ENCODE peak calls at places on chromosomes 11 and 22, in seven cellular contexts. V is MM.1S, H is GM23338, A is HCT116, M is SK-N-MC, E is HepG2, S is hepatocyte. Z is an unnamed sample.

GRCh38 chr11:109033627-109034340 is 368.9 kb downstream of the DDX10 start:
- DNase-seq in V (no peak), H (no peak), A (no peak), M (no peak), E (no peak), S (no peak), Z (peak)

GRCh38 chr22:29011200-29011867 is 50.3 kb downstream of the C22orf31 start:
- DNase-seq in V (no peak), H (peak), A (no peak), M (no peak), E (no peak), S (no peak), Z (no peak)

GRCh38 chr11:103988595-103988969 is 47.9 kb upstream of the DDI1 start:
- DNase-seq in V (no peak), H (no peak), A (no peak), M (no peak), E (no peak), S (no peak), Z (peak)

GRCh38 chr11:86218125-86219081 is 26.1 kb upstream of the EED start:
- DNase-seq in V (peak), H (peak), A (peak), M (peak), E (peak), S (peak), Z (peak)

GRCh38 chr11:71250512-71251158 is 1.7 kb downstream of the SHANK2 start:
- DNase-seq in V (no peak), H (peak), A (no peak), M (no peak), E (no peak), S (no peak), Z (no peak)

GRCh38 chr11:10629431-10630002 is 61.1 kb upstream of the LYVE1 start:
- DNase-seq in V (no peak), H (no peak), A (no peak), M (no peak), E (no peak), S (no peak), Z (no peak)

GRCh38 chr11:68461284-68461861 is 821 bp downstream of the PPP6R3 start:
- DNase-seq in V (peak), H (peak), A (no peak), M (no peak), E (no peak), S (no peak), Z (peak)

GRCh38 chr11:12410006-12410728 is 32.8 kb downstream of the PARVA start:
- DNase-seq in V (no peak), H (peak), A (no peak), M (no peak), E (no peak), S (no peak), Z (peak)

GRCh38 chr11:19866037-19866436 is 153.4 kb downstream of the NAV2 start:
- DNase-seq in V (no peak), H (no peak), A (no peak), M (no peak), E (no peak), S (no peak), Z (no peak)

DNA sequence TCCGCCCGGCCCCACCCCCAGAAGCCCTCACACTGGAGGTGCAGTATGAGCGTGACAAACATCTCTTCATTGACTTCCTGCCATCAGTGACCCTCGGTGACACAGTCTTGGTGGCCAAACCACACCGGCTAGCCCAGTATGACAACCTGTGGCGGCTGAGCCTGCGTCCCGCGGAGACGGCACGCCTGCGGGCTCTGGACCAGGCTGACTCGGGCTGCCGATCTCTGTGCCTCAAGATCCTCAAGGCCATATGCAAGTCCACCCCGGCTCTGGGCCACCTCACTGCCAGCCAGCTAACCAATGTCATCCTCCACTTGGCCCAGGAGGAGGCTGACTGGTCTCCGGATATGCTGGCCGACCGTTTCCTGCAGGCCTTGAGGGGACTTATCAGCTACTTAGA is 6.6 kb upstream of the ATF4 start:
- DNase-seq in V (no peak), H (no peak), A (no peak), M (no peak), E (no peak), S (no peak), Z (no peak)
- TF ChIP-seq EZH2 in V (no peak), H (no peak), A (no peak), M (no peak), E (no peak), S (no peak), Z (no peak)

DNA sequence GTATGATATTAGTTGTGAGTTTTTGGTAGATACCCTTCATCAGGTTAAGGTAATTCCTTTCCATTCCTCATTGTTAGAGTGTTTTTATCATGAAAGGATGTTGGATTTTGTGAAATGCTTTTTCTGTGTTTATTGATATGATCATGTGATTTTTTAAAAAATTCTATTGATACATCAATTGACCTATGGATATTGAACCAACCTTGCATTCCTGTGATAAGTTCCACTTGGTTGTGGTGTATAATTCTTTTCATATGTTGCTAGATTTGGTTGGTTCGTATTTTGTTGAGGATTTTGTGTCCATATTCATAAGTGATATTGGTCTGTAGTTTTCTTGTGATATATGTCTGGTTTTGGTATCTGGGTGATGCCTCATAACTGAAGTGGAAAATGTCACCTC is 6.7 kb downstream of the ANKRD13D start:
- DNase-seq in V (no peak), H (no peak), A (no peak), M (no peak), E (no peak), S (no peak), Z (peak)
- TF ChIP-seq EZH2 in V (no peak), H (no peak), A (no peak), M (no peak), E (no peak), S (no peak), Z (no peak)

GRCh38 chr11:128549256-128549944 is 38.0 kb downstream of the ETS1 start:
- DNase-seq in V (no peak), H (peak), A (no peak), M (no peak), E (no peak), S (no peak), Z (peak)

GRCh38 chr11:128547946-128548654 is 39.3 kb downstream of the ETS1 start:
- DNase-seq in V (no peak), H (no peak), A (no peak), M (no peak), E (no peak), S (no peak), Z (no peak)

GRCh38 chr11:128550261-128550821 is 37.0 kb downstream of the ETS1 start:
- DNase-seq in V (no peak), H (no peak), A (no peak), M (no peak), E (no peak), S (no peak), Z (no peak)

GRCh38 chr11:128550967-128551522 is 36.3 kb downstream of the ETS1 start:
- DNase-seq in V (no peak), H (no peak), A (no peak), M (no peak), E (no peak), S (no peak), Z (no peak)

GRCh38 chr11:128548655-128549255 is 38.6 kb downstream of the ETS1 start:
- DNase-seq in V (no peak), H (peak), A (no peak), M (no peak), E (no peak), S (peak), Z (peak)
- TF ChIP-seq EZH2 in V (no peak), H (no peak), A (no peak), M (no peak), E (no peak), S (no peak), Z (no peak)

GRCh38 chr22:35538801-35539321 is 1.8 kb upstream of the RASD2 start:
- DNase-seq in V (peak), H (peak), A (peak), M (no peak), E (no peak), S (no peak), Z (no peak)

GRCh38 chr22:35539910-35540599 is 576 bp upstream of the RASD2 start:
- DNase-seq in V (peak), H (peak), A (no peak), M (no peak), E (no peak), S (peak), Z (peak)

GRCh38 chr22:35540600-35541253 is at the start of gene RASD2:
- DNase-seq in V (peak), H (peak), A (no peak), M (no peak), E (no peak), S (peak), Z (no peak)

GRCh38 chr22:35541254-35541748 is 670 bp downstream of the RASD2 start:
- DNase-seq in V (no peak), H (peak), A (no peak), M (no peak), E (no peak), S (peak), Z (no peak)

DNA sequence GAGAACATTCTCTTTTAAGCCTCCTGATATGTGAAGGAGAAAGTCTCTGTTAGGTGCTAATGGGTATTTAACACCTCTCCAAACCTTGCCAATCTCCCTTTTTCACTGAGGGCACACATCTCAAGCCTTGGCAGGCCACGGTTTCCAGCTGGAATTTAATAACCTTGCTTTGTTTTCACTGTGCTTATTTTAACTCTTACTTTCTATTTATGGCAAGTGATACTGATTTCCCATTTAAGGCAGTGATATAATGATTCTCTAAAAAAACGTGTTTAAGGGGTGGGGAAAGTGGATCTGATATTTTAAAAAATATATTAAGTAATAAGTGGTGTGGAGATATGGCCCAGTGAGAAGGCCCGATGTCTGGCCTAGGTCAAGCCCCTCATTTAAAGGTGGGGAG is 1.1 kb upstream of the RASD2 start:
- DNase-seq in V (no peak), H (no peak), A (no peak), M (no peak), E (no peak), S (no peak), Z (no peak)
- TF ChIP-seq EZH2 in V (no peak), H (no peak), A (no peak), M (no peak), E (no peak), S (no peak), Z (no peak)

DNA sequence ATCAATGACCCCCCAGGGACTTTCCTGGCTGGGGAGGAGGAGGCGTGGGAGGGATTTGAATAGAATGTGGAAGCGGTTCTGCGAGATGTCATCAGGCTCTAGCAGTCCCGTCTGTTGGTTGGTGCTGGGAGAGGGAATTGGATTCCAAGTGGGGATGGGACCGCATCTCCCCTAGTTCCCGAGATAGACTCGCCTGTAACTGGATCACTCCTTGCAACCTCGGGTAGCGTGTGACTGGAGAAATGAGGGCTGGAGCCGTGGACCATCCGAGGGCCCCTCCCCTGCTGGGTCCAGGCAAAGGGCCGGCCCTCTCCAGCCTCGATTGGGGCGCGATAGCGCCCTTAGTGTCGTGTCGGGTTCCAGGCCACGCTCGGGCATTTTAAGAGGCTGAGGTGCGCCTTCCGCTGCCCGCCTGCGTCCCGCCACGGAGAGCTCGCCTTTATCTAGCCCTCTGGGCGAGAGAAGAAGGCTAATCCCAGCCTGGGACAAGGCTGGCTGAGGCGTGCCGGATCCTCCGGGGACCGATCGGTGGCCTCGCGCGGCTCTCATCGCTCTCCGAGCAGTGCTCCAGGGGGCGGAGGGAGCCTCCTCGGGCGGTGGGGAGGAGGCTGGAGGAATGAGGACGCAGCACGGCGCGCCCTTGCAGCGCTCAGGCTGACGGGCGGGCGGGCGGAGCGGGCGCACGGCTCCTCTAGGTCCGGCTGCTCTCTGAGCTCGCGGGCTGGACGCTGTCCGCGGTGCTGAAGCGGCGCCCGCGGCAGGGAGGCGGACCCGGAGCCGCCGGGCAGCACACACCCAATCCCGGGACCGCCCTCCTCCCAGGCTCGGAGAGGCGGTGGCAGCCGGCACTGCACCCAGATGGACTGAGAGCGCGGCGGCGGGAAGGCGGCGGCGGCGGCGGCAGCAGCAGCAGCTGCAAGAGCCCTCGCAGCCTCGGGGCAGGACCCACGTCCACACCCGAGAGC is 107.8 kb downstream of the OSBP2 start:
- DNase-seq in V (peak), H (peak), A (peak), M (no peak), E (peak), S (peak), Z (peak)
- TF ChIP-seq EZH2 in V (no peak), H (no peak), A (no peak), M (no peak), E (no peak), S (peak), Z (no peak)

DNA sequence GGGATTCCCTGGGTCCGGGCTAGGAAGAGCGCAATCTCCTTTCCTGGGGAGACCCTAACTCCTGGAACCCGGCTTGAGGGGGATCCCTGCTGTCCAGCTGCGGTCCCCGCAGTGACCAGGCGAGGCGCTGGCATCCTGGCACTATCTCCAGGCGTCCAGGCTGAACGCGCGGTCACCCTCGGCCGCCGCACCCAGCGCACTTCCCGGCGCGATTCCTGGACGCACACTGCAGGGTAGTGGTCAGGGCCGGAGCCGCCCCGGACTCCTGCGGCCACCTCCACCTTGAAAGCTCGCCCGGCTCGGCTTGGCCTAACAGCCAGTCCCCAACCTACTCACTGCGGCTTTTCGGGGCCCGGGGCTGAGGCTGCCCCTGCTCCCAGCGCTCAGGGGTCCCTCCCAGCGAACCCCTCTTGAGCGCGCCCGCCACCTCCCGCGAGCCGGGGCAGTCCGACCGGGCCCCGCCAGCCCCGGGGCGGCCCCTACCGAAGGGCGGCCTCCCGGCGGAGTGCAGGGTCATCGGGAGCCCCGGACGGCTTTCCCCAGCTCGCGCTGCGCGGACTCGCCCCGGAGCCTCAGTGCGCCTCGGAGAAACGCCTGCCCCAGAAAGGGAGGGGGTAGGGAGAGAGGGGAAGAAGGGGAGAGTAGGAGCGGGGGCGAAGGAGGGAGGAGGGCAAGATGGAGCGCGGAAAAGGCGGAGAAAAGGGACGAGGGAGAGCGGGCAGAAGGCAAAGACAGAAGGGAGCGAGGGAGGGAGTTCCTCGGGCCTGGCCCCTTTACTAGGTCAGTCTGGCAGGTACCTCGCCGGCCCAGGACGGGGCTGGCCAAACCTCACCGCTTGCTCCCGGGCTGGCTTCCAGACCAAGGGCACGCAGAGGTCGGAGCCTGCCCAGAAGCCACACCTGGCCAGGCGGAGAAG is 1.0 kb downstream of the POU2AF3 start:
- DNase-seq in V (no peak), H (peak), A (no peak), M (no peak), E (peak), S (peak), Z (peak)
- TF ChIP-seq EZH2 in V (no peak), H (no peak), A (no peak), M (no peak), E (no peak), S (no peak), Z (peak)

GRCh38 chr11:119316017-119316728 is 757 bp downstream of the MCAM start:
- DNase-seq in V (no peak), H (no peak), A (no peak), M (no peak), E (no peak), S (no peak), Z (peak)
- TF ChIP-seq EZH2 in V (no peak), H (peak), A (no peak), M (no peak), E (no peak), S (peak), Z (peak)

GRCh38 chr11:2862950-2863618 is 22.5 kb downstream of the CDKN1C start:
- DNase-seq in V (no peak), H (peak), A (no peak), M (no peak), E (no peak), S (no peak), Z (peak)

GRCh38 chr11:2859706-2860037 is 25.9 kb downstream of the CDKN1C start:
- DNase-seq in V (no peak), H (no peak), A (no peak), M (no peak), E (no peak), S (no peak), Z (no peak)

GRCh38 chr11:2864890-2865289 is 20.7 kb downstream of the CDKN1C start:
- DNase-seq in V (no peak), H (no peak), A (no peak), M (no peak), E (no peak), S (no peak), Z (no peak)

GRCh38 chr11:2860636-2861035 is 24.9 kb downstream of the CDKN1C start:
- DNase-seq in V (no peak), H (no peak), A (no peak), M (no peak), E (peak), S (peak), Z (peak)

GRCh38 chr11:2862395-2862949 is 23.1 kb downstream of the CDKN1C start:
- DNase-seq in V (no peak), H (peak), A (no peak), M (no peak), E (no peak), S (no peak), Z (no peak)
- TF ChIP-seq EZH2 in V (no peak), H (no peak), A (no peak), M (no peak), E (no peak), S (no peak), Z (no peak)

GRCh38 chr11:27187075-27187847 is 146.6 kb downstream of the BBOX1 start:
- DNase-seq in V (no peak), H (no peak), A (no peak), M (no peak), E (peak), S (no peak), Z (no peak)
- TF ChIP-seq EZH2 in V (no peak), H (no peak), A (no peak), M (no peak), E (no peak), S (no peak), Z (no peak)

Z was measured in fibroblast of lung.